ENCODE peak calls at places on chromosomes 16 and 17, in five cellular contexts. X is AG04450; Z is stimulated activated CD8-positive, alpha-beta memory T cell treated with anti-CD3 and anti-CD28 coated beads, Interleukin-4, amount 100 ng/mL, for 4 hours; S is activated CD4-positive, alpha-beta memory T cell treated with anti-CD3 and anti-CD28 coated beads, Interleukin-2, amount 10 ng/mL, durations not matched to agents 7 days and 5 days; H is naive thymus-derived CD4-positive, alpha-beta T cell. N is an unnamed sample.

GRCh38 chr17:72378414-72379395 is 257.9 kb downstream of the SOX9 start:
- DNase-seq in S (no peak), X (no peak), H (no peak), Z (no peak), N (no peak)

GRCh38 chr17:70119961-70120360 is 44.9 kb downstream of the KCNJ16 start:
- DNase-seq in S (no peak), H (no peak), X (no peak), Z (no peak), N (no peak)

GRCh38 chr17:50482110-50482509 is 3.5 kb downstream of the RSAD1 start:
- DNase-seq in Z (no peak), S (no peak), X (no peak), H (no peak), N (no peak)

GRCh38 chr17:35942588-35943186 is 826 bp downstream of the LYZL6 start:
- DNase-seq in S (no peak), H (no peak), X (no peak), Z (no peak), N (no peak)

GRCh38 chr17:2690165-2691068 is 21.1 kb downstream of the CLUH start:
- DNase-seq in H (no peak), S (no peak), X (no peak), Z (no peak), N (no peak)

GRCh38 chr16:9447195-9447551 is 355.7 kb downstream of the HAPSTR1 start:
- DNase-seq in X (no peak), S (no peak), H (no peak), Z (no peak), N (no peak)

GRCh38 chr17:34527121-34527907 is 52.1 kb upstream of the TMEM132E start:
- DNase-seq in H (no peak), S (no peak), X (no peak), Z (no peak), N (no peak)

GRCh38 chr17:3895354-3895753 is 2.5 kb upstream of the CAMKK1 start:
- DNase-seq in H (no peak), S (no peak), X (no peak), Z (no peak), N (no peak)

GRCh38 chr17:28983286-28984240 is 22.3 kb downstream of the SEZ6 start:
- DNase-seq in H (no peak), X (no peak), S (no peak), Z (no peak), N (no peak)

GRCh38 chr17:17722081-17722905 is 41.0 kb downstream of the RAI1 start:
- DNase-seq in S (no peak), Z (no peak), X (no peak), H (no peak), N (no peak)

GRCh38 chr16:81251871-81252270 is 13.4 kb downstream of the BCO1 start:
- DNase-seq in X (no peak), H (no peak), Z (no peak), S (no peak), N (peak)

GRCh38 chr16:29898135-29898534 is 1.2 kb downstream of the SEZ6L2 start:
- DNase-seq in X (no peak), S (no peak), Z (no peak), H (no peak), N (no peak)

GRCh38 chr16:78742501-78743283 is 643.2 kb downstream of the WWOX start:
- DNase-seq in H (peak), X (no peak), S (peak), Z (peak), N (no peak)

GRCh38 chr16:57192146-57192545 is 6.0 kb downstream of the RSPRY1 start:
- DNase-seq in H (no peak), S (no peak), X (no peak), Z (no peak), N (no peak)

GRCh38 chr17:60421273-60422161 is 772 bp upstream of the CHCT1 start:
- DNase-seq in S (peak), H (peak), Z (peak), X (no peak), N (no peak)

GRCh38 chr16:3235856-3236669 is 1.1 kb upstream of the ZNF200 start:
- DNase-seq in H (peak), S (peak), X (no peak), Z (peak), N (no peak)

GRCh38 chr16:83856846-83857245 is 42.1 kb upstream of the MLYCD start:
- DNase-seq in S (no peak), Z (no peak), X (no peak), H (no peak), N (no peak)

GRCh38 chr16:58042001-58042885 is 16.7 kb downstream of the MMP15 start:
- DNase-seq in Z (no peak), S (no peak), H (no peak), X (no peak), N (no peak)

GRCh38 chr16:21645261-21645721 is 7.1 kb downstream of the IGSF6 start:
- DNase-seq in S (peak), Z (no peak), X (no peak), H (peak), N (no peak)

GRCh38 chr16:21205303-21205702 is 6.1 kb downstream of the ZP2 start:
- DNase-seq in X (no peak), H (no peak), Z (no peak), S (no peak), N (no peak)

GRCh38 chr16:13401631-13402030 is 500.2 kb downstream of the SHISA9 start:
- DNase-seq in H (no peak), S (no peak), Z (no peak), X (no peak), N (no peak)

GRCh38 chr16:16073884-16074781 is 124.7 kb downstream of the ABCC1 start:
- DNase-seq in S (no peak), X (peak), H (no peak), Z (no peak), N (peak)

GRCh38 chr17:45011767-45012166 is 39.7 kb downstream of the DCAKD start:
- DNase-seq in S (no peak), H (no peak), X (no peak), Z (no peak), N (no peak)

GRCh38 chr16:31386157-31386984 is 6.8 kb upstream of the ITGAD start:
- DNase-seq in Z (no peak), H (no peak), X (no peak), S (no peak), N (no peak)

GRCh38 chr17:28623696-28624095 is 9.7 kb upstream of the RSKR start:
- DNase-seq in X (no peak), H (no peak), Z (no peak), S (no peak), N (no peak)

GRCh38 chr17:998111-998510 is 1.2 kb downstream of the TIMM22 start:
- DNase-seq in H (no peak), S (no peak), Z (no peak), X (no peak), N (no peak)

GRCh38 chr16:30903002-30903401 is 6.6 kb downstream of the CTF1 start:
- DNase-seq in H (peak), X (no peak), Z (no peak), S (no peak), N (no peak)

GRCh38 chr16:86566966-86567700 is 504 bp downstream of the FOXC2 start:
- DNase-seq in Z (no peak), S (no peak), H (no peak), X (no peak), N (no peak)

GRCh38 chr17:27038676-27039075 is 255.2 kb upstream of the WSB1 start:
- DNase-seq in X (no peak), Z (no peak), H (no peak), S (no peak), N (no peak)

GRCh38 chr16:31461201-31461920 is 2.1 kb downstream of the ARMC5 start:
- DNase-seq in S (no peak), X (no peak), Z (no peak), H (no peak), N (no peak)

GRCh38 chr16:9682320-9682719 is 499.9 kb downstream of the GRIN2A start:
- DNase-seq in S (no peak), Z (no peak), X (no peak), H (no peak), N (no peak)

N was measured in GM04503.